ENCODE peak calls at places on chromosomes 6 and 20, in seven cellular contexts. K is globus pallidus; O is A549; B is stimulated activated effector memory CD8-positive, alpha-beta T cell treated with anti-CD3 and anti-CD28 coated beads, Interleukin-12 subunit alpha, Interleukin-12 subunit beta, amount 100 ng/mL, for 72 hours; N is cardiac septum; Q is endothelial cell; P is NCI-H460. I is an unnamed sample.

GRCh38 chr20:2814587-2815051 is at the start of gene C20orf141:
- DNase-seq in P (peak; percentile 76), O (peak; percentile 82), N (peak; percentile 73), K (no peak), B (no peak), Q (no peak), I (peak; percentile 64)

GRCh38 chr6:7914991-7915789 is 4.6 kb upstream of the TXNDC5 start:
- DNase-seq in K (no peak), P (no peak), O (no peak), N (no peak), Q (no peak), B (no peak), I (no peak)

GRCh38 chr6:32972353-32973143 is 4.2 kb downstream of the BRD2 start:
- DNase-seq in Q (peak; percentile 47), K (no peak), B (peak; percentile 44), N (peak; percentile 87), O (no peak), P (no peak), I (no peak)

GRCh38 chr6:109239192-109239917 is 142.9 kb downstream of the CD164 start:
- DNase-seq in K (no peak), N (no peak), B (no peak), O (no peak), Q (no peak), P (no peak), I (no peak)

GRCh38 chr6:116536216-116536621 is 9.3 kb downstream of the TRAPPC3L start:
- DNase-seq in K (peak; percentile 51), P (peak; percentile 57), N (no peak), B (peak; percentile 8), O (peak; percentile 57), Q (peak; percentile 31), I (no peak)

GRCh38 chr20:12093062-12093796 is 175.5 kb downstream of the BTBD3 start:
- DNase-seq in K (no peak), N (no peak), P (no peak), B (no peak), O (no peak), Q (no peak), I (no peak)

GRCh38 chr6:121158438-121158837 is 175.8 kb downstream of the TBC1D32 start:
- DNase-seq in K (no peak), Q (no peak), P (no peak), N (no peak), B (no peak), O (no peak), I (no peak)

GRCh38 chr6:100466410-100467143 is 1.9 kb upstream of the SIM1 start:
- DNase-seq in P (no peak), Q (no peak), K (no peak), O (no peak), B (no peak), N (no peak), I (no peak)

GRCh38 chr20:53050338-53050737 is 78.2 kb downstream of the TSHZ2 start:
- DNase-seq in N (no peak), Q (no peak), K (no peak), P (no peak), O (no peak), B (no peak), I (no peak)

GRCh38 chr20:60143450-60143849 is 185.2 kb downstream of the CDH26 start:
- DNase-seq in Q (no peak), O (no peak), B (no peak), N (no peak), K (no peak), P (no peak), I (no peak)

GRCh38 chr6:55882731-55883595 is 7.6 kb upstream of the BMP5 start:
- DNase-seq in P (peak; percentile 83), K (no peak), B (no peak), Q (no peak), N (no peak), O (peak; percentile 76), I (no peak)

GRCh38 chr6:80872951-80873308 is 766.5 kb downstream of the BCKDHB start:
- DNase-seq in N (no peak), B (no peak), O (no peak), Q (no peak), P (no peak), K (no peak), I (no peak)

GRCh38 chr6:148203281-148203925 is 139.2 kb upstream of the SASH1 start:
- DNase-seq in P (no peak), N (no peak), K (no peak), O (no peak), Q (no peak), B (no peak), I (no peak)

GRCh38 chr6:160931378-160932343 is 59.9 kb upstream of the MAP3K4 start:
- DNase-seq in Q (no peak), P (no peak), K (no peak), B (no peak), N (no peak), O (no peak), I (no peak)

GRCh38 chr20:25453035-25453810 is 45.8 kb downstream of the GINS1 start:
- DNase-seq in P (no peak), N (no peak), K (no peak), B (no peak), O (peak; percentile 34), Q (no peak), I (peak; percentile 55)

GRCh38 chr6:1247058-1247457 is 64.8 kb upstream of the FOXQ1 start:
- DNase-seq in P (peak; percentile 30), Q (no peak), K (no peak), N (no peak), O (no peak), B (no peak), I (no peak)

GRCh38 chr6:50657513-50657912 is 55.8 kb upstream of the TFAP2D start:
- DNase-seq in Q (no peak), P (no peak), B (no peak), O (no peak), N (no peak), K (no peak), I (no peak)

GRCh38 chr6:139508023-139508422 is 133.6 kb upstream of the CITED2 start:
- DNase-seq in N (no peak), B (no peak), P (no peak), K (no peak), Q (no peak), O (no peak), I (no peak)

GRCh38 chr6:166656269-166657206 is 29.5 kb upstream of the RPS6KA2 start:
- DNase-seq in Q (no peak), P (no peak), O (no peak), K (no peak), N (no peak), B (no peak), I (no peak)

GRCh38 chr6:122389704-122390103 is 9.7 kb upstream of the HSF2 start:
- DNase-seq in K (no peak), Q (no peak), O (no peak), B (no peak), N (no peak), P (no peak), I (no peak)

GRCh38 chr6:170076466-170077165 is 214.3 kb downstream of the DLL1 start:
- DNase-seq in P (no peak), K (no peak), N (peak; percentile 63), Q (no peak), O (no peak), B (no peak), I (peak; percentile 59)

GRCh38 chr6:159969921-159970320 is 1.0 kb downstream of the IGF2R start:
- DNase-seq in Q (peak; percentile 50), K (peak; percentile 69), B (no peak), P (peak; percentile 48), N (no peak), O (peak; percentile 58), I (no peak)

GRCh38 chr20:38973546-38974120 is 11.5 kb downstream of the DHX35 start:
- DNase-seq in O (no peak), P (no peak), Q (no peak), K (peak; percentile 16), B (no peak), N (no peak), I (no peak)

GRCh38 chr6:33407132-33407718 is 3.6 kb upstream of the PHF1 start:
- DNase-seq in B (no peak), O (peak; percentile 47), K (no peak), P (no peak), Q (no peak), N (no peak), I (no peak)

GRCh38 chr6:133408543-133408942 is 167.4 kb downstream of the EYA4 start:
- DNase-seq in Q (no peak), O (no peak), K (no peak), B (no peak), N (no peak), P (no peak), I (no peak)

GRCh38 chr6:112636650-112637260 is 289.6 kb downstream of the RFPL4B start:
- DNase-seq in P (no peak), O (no peak), Q (no peak), N (no peak), K (no peak), B (no peak), I (no peak)

GRCh38 chr6:25023781-25024180 is 88.0 kb upstream of the RIPOR2 start:
- DNase-seq in P (no peak), K (no peak), B (no peak), O (no peak), Q (no peak), N (no peak), I (no peak)

GRCh38 chr6:165729307-165729936 is 66.4 kb upstream of the PDE10A start:
- DNase-seq in K (peak; percentile 5), O (peak; percentile 13), Q (peak; percentile 67), N (no peak), B (no peak), P (peak; percentile 29), I (no peak)

GRCh38 chr6:109021870-109022269 is 72.8 kb downstream of the SESN1 start:
- DNase-seq in K (no peak), O (no peak), Q (no peak), P (no peak), N (no peak), B (no peak), I (no peak)

GRCh38 chr6:12020187-12020791 is 8.2 kb downstream of the HIVEP1 start:
- DNase-seq in O (no peak), B (no peak), N (no peak), Q (no peak), P (no peak), K (no peak), I (no peak)

GRCh38 chr20:6916938-6917337 is 149.5 kb downstream of the BMP2 start:
- DNase-seq in N (no peak), K (no peak), Q (no peak), P (no peak), O (no peak), B (no peak), I (no peak)

GRCh38 chr6:96499781-96500180 is 21.8 kb upstream of the UFL1 start:
- DNase-seq in O (no peak), P (no peak), K (no peak), Q (no peak), N (no peak), B (peak; percentile 7), I (no peak)

GRCh38 chr6:137283940-137284910 is 65.0 kb upstream of the IFNGR1 start:
- DNase-seq in K (peak; percentile 49), B (no peak), P (no peak), Q (no peak), N (no peak), O (no peak), I (no peak)

GRCh38 chr6:143556529-143556928 is 45.0 kb upstream of the FUCA2 start:
- DNase-seq in O (no peak), N (no peak), P (no peak), B (no peak), K (no peak), Q (no peak), I (no peak)

I was measured in mesenteric fat pad.